ENCODE peak calls at places on chromosomes 3 and 15, in five cellular contexts. Y, T, W, L and S are unnamed samples.
A peak's percentile ranks its signal among the peaks of the same experiment; 100 is the strongest.

GRCh38 chr3:134239538-134239937 is 11.1 kb downstream of the RYK start:
- DNase-seq in W (no peak), Y (no peak), L (no peak), T (no peak), S (no peak)

GRCh38 chr3:41024031-41024836 is 175.1 kb upstream of the CTNNB1 start:
- DNase-seq in W (no peak), L (no peak), Y (no peak), T (no peak), S (no peak)

GRCh38 chr3:194956697-194957396 is 271.2 kb downstream of the FAM43A start:
- DNase-seq in T (no peak), Y (no peak), W (no peak), L (no peak), S (no peak)

GRCh38 chr3:54965746-54966145 is 37.9 kb upstream of the LRTM1 start:
- DNase-seq in T (no peak), Y (no peak), W (peak; percentile 85), L (no peak), S (peak; percentile 91)

GRCh38 chr3:37130984-37131975 is 43.1 kb downstream of the LRRFIP2 start:
- DNase-seq in T (no peak), W (no peak), L (no peak), Y (no peak), S (no peak)

GRCh38 chr15:73474785-73475184 is 31.8 kb downstream of the REC114 start:
- DNase-seq in L (no peak), W (no peak), T (no peak), Y (no peak), S (no peak)

GRCh38 chr15:39391230-39391629 is 189.6 kb upstream of the THBS1 start:
- DNase-seq in Y (no peak), W (no peak), L (no peak), T (no peak), S (no peak)

GRCh38 chr15:39130556-39131379 is 450.1 kb upstream of the THBS1 start:
- DNase-seq in Y (no peak), L (no peak), W (no peak), T (no peak), S (no peak)

GRCh38 chr3:109356442-109357155 is 19.3 kb upstream of the DPPA4 start:
- DNase-seq in Y (no peak), T (no peak), L (peak; percentile 57), W (no peak), S (no peak)

GRCh38 chr3:114380233-114380645 is 86.4 kb downstream of the TIGIT start:
- DNase-seq in L (no peak), Y (peak; percentile 73), W (peak; percentile 75), T (no peak), S (peak; percentile 94)

GRCh38 chr15:43821505-43821904 is 3.0 kb downstream of the MFAP1 start:
- DNase-seq in Y (no peak), T (no peak), W (no peak), L (no peak), S (no peak)

GRCh38 chr15:38589502-38589901 is 24.9 kb upstream of the RASGRP1 start:
- DNase-seq in L (no peak), W (peak; percentile 57), T (no peak), Y (no peak), S (peak; percentile 82)

GRCh38 chr3:126934149-126934548 is 48.8 kb upstream of the PLXNA1 start:
- DNase-seq in L (no peak), T (no peak), W (peak; percentile 57), Y (no peak), S (no peak)

GRCh38 chr3:72810063-72810462 is 38.2 kb downstream of the SHQ1 start:
- DNase-seq in L (peak; percentile 64), Y (no peak), T (no peak), W (no peak), S (peak; percentile 41)

GRCh38 chr3:56773588-56774330 is 28.0 kb downstream of the ARHGEF3 start:
- DNase-seq in Y (no peak), W (no peak), T (no peak), L (no peak), S (no peak)

GRCh38 chr15:25838191-25838870 is 24.8 kb downstream of the ATP10A start:
- DNase-seq in L (no peak), T (no peak), Y (no peak), W (no peak), S (no peak)

GRCh38 chr15:91289324-91289723 is 189.3 kb downstream of the SV2B start:
- DNase-seq in T (no peak), Y (no peak), L (peak; percentile 38), W (no peak), S (no peak)

GRCh38 chr3:119998166-119998565 is 96.1 kb downstream of the GSK3B start:
- DNase-seq in W (no peak), T (no peak), L (no peak), Y (no peak), S (no peak)

GRCh38 chr15:89971592-89971997 is 29.5 kb upstream of the ZNF710 start:
- DNase-seq in W (peak; percentile 41), L (peak; percentile 95), T (peak; percentile 75), Y (peak; percentile 36), S (peak; percentile 77)

GRCh38 chr3:142278451-142278850 is 53.1 kb upstream of the GK5 start:
- DNase-seq in L (no peak), W (peak; percentile 25), T (no peak), Y (no peak), S (peak; percentile 51)
- H3K4me3 ChIP-seq in L (no peak overlapping the region), W (no peak overlapping the region), T (no peak overlapping the region), Y (no peak overlapping the region), S (no peak overlapping the region)

DNA sequence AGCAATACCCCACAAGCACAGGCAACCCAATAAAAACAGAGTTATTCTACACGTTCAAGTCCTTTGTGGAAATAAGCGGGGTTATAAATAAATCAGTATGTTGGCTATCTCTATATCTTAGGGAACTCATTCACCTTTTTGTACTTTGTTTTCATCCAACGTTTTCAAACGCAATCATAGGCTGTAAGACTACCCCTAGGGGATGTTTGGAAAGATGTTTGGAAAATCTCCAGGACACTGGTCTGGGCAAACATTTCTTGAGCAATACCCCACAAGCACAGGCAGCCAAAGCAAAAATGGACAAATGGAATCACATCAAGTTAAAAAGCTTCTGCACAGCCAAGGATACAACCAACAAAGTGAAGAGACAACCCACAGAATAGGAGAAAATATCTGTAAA is 70.1 kb downstream of the CLDN11 start:
- DNase-seq in W (peak; percentile 48), L (no peak), Y (no peak), T (no peak), S (peak; percentile 90)
- TF ChIP-seq CTCF in W (no peak), L (no peak), Y (no peak), T (no peak), S (peak; percentile 24)

GRCh38 chr3:141486735-141487418 is at the start of gene RASA2:
- DNase-seq in Y (peak; percentile 80), W (no peak), T (peak; percentile 65), L (peak; percentile 89), S (peak; percentile 66)

GRCh38 chr3:141484701-141485287 is 2.0 kb upstream of the RASA2 start:
- DNase-seq in L (no peak), W (no peak), T (no peak), Y (no peak), S (no peak)

GRCh38 chr3:141487419-141488345 is 855 bp downstream of the RASA2 start:
- DNase-seq in L (peak; percentile 85), Y (peak; percentile 67), W (peak; percentile 16), T (peak; percentile 79), S (peak; percentile 54)

GRCh38 chr3:141486416-141486734 is 452 bp upstream of the RASA2 start:
- DNase-seq in Y (no peak), W (peak; percentile 66), T (no peak), L (no peak), S (no peak)

DNA sequence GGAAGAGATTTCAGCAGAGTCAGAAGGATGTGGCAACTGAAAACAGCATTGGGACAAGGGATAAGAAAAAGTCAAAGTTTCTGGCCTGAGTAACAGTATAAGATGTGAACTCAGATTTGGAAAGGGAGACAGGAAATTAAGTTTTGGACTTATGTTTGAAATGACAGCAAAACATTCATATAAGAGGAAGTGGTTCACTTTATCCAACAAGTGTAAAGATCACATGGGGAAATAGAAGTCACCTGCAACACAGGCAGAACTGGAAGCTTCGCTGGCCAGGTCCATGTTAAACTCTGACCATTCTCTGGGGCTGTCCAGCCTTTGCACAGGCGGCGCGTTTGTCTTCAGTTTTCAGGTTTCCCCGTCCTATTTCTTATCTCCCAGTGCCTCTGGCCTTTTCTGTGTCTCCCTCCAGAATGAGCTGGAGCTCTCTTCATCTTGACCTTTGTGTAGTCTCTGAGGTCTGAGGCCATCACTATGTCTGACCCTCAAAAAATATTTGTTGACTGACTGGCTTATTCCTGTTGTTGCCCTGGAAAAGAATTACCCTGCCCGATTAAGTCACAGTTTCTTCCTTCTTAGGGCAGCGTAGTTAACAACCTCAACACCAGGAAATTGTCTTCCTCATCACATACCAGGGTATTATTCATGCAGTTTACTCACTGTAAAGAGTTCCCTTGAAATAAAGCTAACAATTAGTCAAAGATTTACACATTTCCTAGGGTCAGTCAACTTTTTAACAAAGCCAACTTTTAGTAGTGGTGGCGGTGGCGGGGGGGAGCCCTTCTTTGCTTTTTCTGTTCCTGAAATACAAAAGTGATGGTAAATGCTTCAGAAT is 1.0 kb upstream of the RASA2 start:
- DNase-seq in W (peak; percentile 47), Y (no peak), T (no peak), L (peak; percentile 28), S (peak; percentile 61)
- H3K4me3 ChIP-seq in W (no peak overlapping the region), Y (no peak overlapping the region), T (no peak overlapping the region), L (peak overlapping the region; percentile 63), S (peak overlapping the region; percentile 64)

GRCh38 chr15:31342381-31342780 is 15.7 kb downstream of the KLF13 start:
- DNase-seq in T (no peak), W (no peak), L (no peak), Y (no peak), S (no peak)

GRCh38 chr15:31343831-31344230 is 17.2 kb downstream of the KLF13 start:
- DNase-seq in Y (no peak), T (no peak), L (no peak), W (no peak), S (no peak)

GRCh38 chr15:31341501-31342195 is 15.0 kb downstream of the KLF13 start:
- DNase-seq in L (no peak), T (no peak), W (no peak), Y (no peak), S (no peak)

GRCh38 chr15:31344266-31344665 is 17.6 kb downstream of the KLF13 start:
- DNase-seq in T (peak; percentile 54), W (no peak), L (no peak), Y (no peak), S (no peak)

GRCh38 chr15:31342781-31343626 is 16.4 kb downstream of the KLF13 start:
- DNase-seq in T (no peak), W (no peak), L (peak; percentile 56), Y (no peak), S (no peak)
- TF ChIP-seq CTCF in T (no peak), W (peak; percentile 35), L (peak; percentile 28), Y (no peak), S (peak; percentile 24)

DNA sequence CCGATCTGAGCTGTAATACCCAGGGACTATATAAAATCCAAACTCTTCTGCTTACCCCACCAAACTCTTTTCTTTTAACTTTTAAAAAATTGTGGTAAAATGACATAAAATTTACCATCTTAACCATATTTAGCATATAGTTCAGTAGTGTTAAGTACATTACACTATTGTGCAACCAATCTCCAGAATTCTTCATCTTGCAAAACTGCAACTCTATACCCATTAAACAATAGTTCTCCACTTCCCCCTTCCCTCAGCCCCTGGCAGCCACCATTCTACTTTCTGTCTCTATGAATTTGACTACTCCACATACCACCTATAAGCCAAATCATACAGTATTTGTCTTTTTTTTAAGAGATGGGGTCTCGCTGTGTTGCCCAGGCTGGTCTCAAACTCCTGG is 38.7 kb downstream of the SENP8 start:
- DNase-seq in Y (no peak), L (no peak), T (no peak), W (no peak), S (no peak)
- H3K4me3 ChIP-seq in Y (no peak overlapping the region), L (no peak overlapping the region), T (no peak overlapping the region), W (no peak overlapping the region), S (no peak overlapping the region)